ENCODE peak calls at places on chromosomes 11 and 22, in six cellular contexts. S, I, G, L, Z and E are unnamed samples.

GRCh38 chr22:41995211-41995610 is 3.4 kb upstream of the WBP2NL start:
- DNase-seq in S (no peak), I (no peak), G (no peak), L (no peak), Z (no peak), E (no peak)

GRCh38 chr11:13831707-13832106 is 130.8 kb upstream of the SPON1 start:
- DNase-seq in S (no peak), I (no peak), G (no peak), L (no peak), Z (peak; percentile 17), E (no peak)

GRCh38 chr22:40036591-40037225 is 42.0 kb downstream of the FAM83F start:
- DNase-seq in S (peak; percentile 73), I (peak; percentile 77), G (peak; percentile 77), L (peak; percentile 82), Z (peak; percentile 70), E (no peak)

GRCh38 chr11:116278076-116278475 is 494.7 kb downstream of the BUD13 start:
- DNase-seq in S (no peak), I (no peak), G (no peak), L (no peak), Z (no peak), E (no peak)

GRCh38 chr11:12029738-12030363 is 21.4 kb upstream of the DKK3 start:
- DNase-seq in S (peak; percentile 44), I (peak; percentile 55), G (no peak), L (no peak), Z (no peak), E (peak; percentile 35)

GRCh38 chr11:95451682-95452081 is 220.7 kb upstream of the SESN3 start:
- DNase-seq in S (peak; percentile 98), I (peak; percentile 70), G (no peak), L (no peak), Z (peak; percentile 62), E (no peak)

GRCh38 chr11:28798286-28798685 is 690.1 kb downstream of the METTL15 start:
- DNase-seq in S (peak; percentile 35), I (no peak), G (no peak), L (no peak), Z (peak; percentile 8), E (no peak)

GRCh38 chr11:7019500-7020182 is 505 bp downstream of the ZNF214 start:
- DNase-seq in S (no peak), I (no peak), G (peak; percentile 71), L (no peak), Z (peak; percentile 2), E (no peak)

GRCh38 chr11:132312161-132312560 is 941.7 kb downstream of the NTM start:
- DNase-seq in S (peak; percentile 79), I (peak; percentile 34), G (no peak), L (no peak), Z (peak; percentile 82), E (peak; percentile 33)

GRCh38 chr11:111378773-111379499 is at the start of gene POU2AF1:
- DNase-seq in S (peak; percentile 43), I (no peak), G (no peak), L (no peak), Z (peak; percentile 34), E (no peak)

GRCh38 chr11:66495401-66495844 is 15.0 kb upstream of the BBS1 start:
- DNase-seq in S (no peak), I (no peak), G (no peak), L (no peak), Z (no peak), E (no peak)

GRCh38 chr11:24496371-24496727 is 504 bp upstream of the LUZP2 start:
- DNase-seq in S (peak; percentile 16), I (peak; percentile 24), G (no peak), L (no peak), Z (peak; percentile 22), E (no peak)

GRCh38 chr11:9530901-9531625 is 42.4 kb upstream of the WEE1 start:
- DNase-seq in S (no peak), I (no peak), G (no peak), L (peak; percentile 33), Z (no peak), E (no peak)

GRCh38 chr11:118264568-118265470 is 722 bp upstream of the MPZL2 start:
- DNase-seq in S (no peak), I (no peak), G (no peak), L (no peak), Z (no peak), E (no peak)

GRCh38 chr11:74138572-74138971 is 32.2 kb downstream of the C2CD3 start:
- DNase-seq in S (peak; percentile 94), I (peak; percentile 91), G (no peak), L (peak; percentile 97), Z (peak; percentile 98), E (peak; percentile 87)

GRCh38 chr22:29267462-29267857 is 321 bp downstream of the RHBDD3 start:
- DNase-seq in S (no peak), I (no peak), G (no peak), L (no peak), Z (no peak), E (no peak)

GRCh38 chr22:22944268-22944985 is 56.8 kb downstream of the IGLL5 start:
- DNase-seq in S (no peak), I (no peak), G (no peak), L (no peak), Z (no peak), E (no peak)

DNA sequence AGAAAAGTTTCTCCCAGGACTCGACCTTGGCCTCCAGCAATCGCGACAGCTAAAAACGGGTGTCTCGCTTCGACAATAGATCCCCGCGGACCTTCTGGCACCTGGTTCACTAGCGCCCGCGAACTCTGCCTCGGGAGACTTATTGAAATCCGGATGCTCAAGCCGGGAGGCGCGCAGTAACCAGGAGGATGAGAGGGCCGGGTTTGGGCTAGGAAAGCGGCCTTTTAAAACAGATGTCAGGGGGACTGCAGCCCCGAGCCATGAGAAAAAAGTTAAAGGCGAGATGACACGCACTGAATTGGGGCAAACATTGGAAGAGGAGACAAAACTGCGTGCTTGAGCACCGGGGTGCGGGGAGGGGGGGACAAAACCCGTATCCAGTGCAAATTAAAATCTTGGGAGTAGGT is 637 bp upstream of the ZBTB16 start:
- DNase-seq in S (no peak), I (no peak), G (peak; percentile 82), L (no peak), Z (no peak), E (no peak)
- H3K4me3 ChIP-seq in S (no peak overlapping the region), I (no peak overlapping the region), G (peak overlapping the region; percentile 95), L (peak overlapping the region; percentile 51), Z (peak overlapping the region; percentile 45), E (no peak overlapping the region)

GRCh38 chr11:124863137-124863825 is 2.0 kb upstream of the ROBO3 start:
- DNase-seq in S (peak; percentile 44), I (peak; percentile 25), G (peak; percentile 70), L (no peak), Z (peak; percentile 8), E (peak; percentile 27)
- TF ChIP-seq CTCF in S (no peak), I (no peak), G (no peak), L (no peak), Z (no peak), E (peak; percentile 6)

GRCh38 chr11:69644962-69645675 is 4.2 kb downstream of the CCND1 start:
- DNase-seq in S (no peak), I (no peak), G (peak; percentile 61), L (no peak), Z (no peak), E (no peak)

GRCh38 chr11:69643646-69644045 is 2.7 kb downstream of the CCND1 start:
- DNase-seq in S (no peak), I (no peak), G (no peak), L (no peak), Z (no peak), E (no peak)

GRCh38 chr11:69645801-69646492 is 5.0 kb downstream of the CCND1 start:
- DNase-seq in S (no peak), I (no peak), G (no peak), L (no peak), Z (no peak), E (no peak)

GRCh38 chr11:69642913-69643632 is 2.1 kb downstream of the CCND1 start:
- DNase-seq in S (peak; percentile 78), I (peak; percentile 82), G (peak; percentile 86), L (peak; percentile 80), Z (peak; percentile 84), E (no peak)

GRCh38 chr11:69644071-69644961 is 3.4 kb downstream of the CCND1 start:
- DNase-seq in S (peak; percentile 93), I (peak; percentile 97), G (peak; percentile 86), L (peak; percentile 79), Z (peak; percentile 96), E (peak; percentile 91)
- H3K4me3 ChIP-seq in S (peak overlapping the region; percentile 98), I (peak overlapping the region; percentile 73), G (no peak overlapping the region), L (peak overlapping the region; percentile 91), Z (peak overlapping the region; percentile 36), E (peak overlapping the region; percentile 98)

GRCh38 chr22:21624120-21624879 is 5.5 kb downstream of the YDJC start:
- DNase-seq in S (peak; percentile 37), I (peak; percentile 38), G (no peak), L (peak; percentile 31), Z (no peak), E (no peak)
- TF ChIP-seq CTCF in S (peak; percentile 45), I (peak; percentile 27), G (no peak), L (peak; percentile 52), Z (peak; percentile 71), E (peak; percentile 73)

GRCh38 chr22:37147186-37147990 is 2.3 kb downstream of the IL2RB start:
- DNase-seq in S (no peak), I (no peak), G (no peak), L (no peak), Z (no peak), E (no peak)

GRCh38 chr22:37148031-37148651 is 1.6 kb downstream of the IL2RB start:
- DNase-seq in S (no peak), I (no peak), G (no peak), L (no peak), Z (no peak), E (no peak)

GRCh38 chr22:37146507-37147180 is 3.1 kb downstream of the IL2RB start:
- DNase-seq in S (no peak), I (no peak), G (no peak), L (no peak), Z (no peak), E (no peak)

GRCh38 chr22:37150701-37151100 is 985 bp upstream of the IL2RB start:
- DNase-seq in S (no peak), I (no peak), G (no peak), L (no peak), Z (no peak), E (no peak)

DNA sequence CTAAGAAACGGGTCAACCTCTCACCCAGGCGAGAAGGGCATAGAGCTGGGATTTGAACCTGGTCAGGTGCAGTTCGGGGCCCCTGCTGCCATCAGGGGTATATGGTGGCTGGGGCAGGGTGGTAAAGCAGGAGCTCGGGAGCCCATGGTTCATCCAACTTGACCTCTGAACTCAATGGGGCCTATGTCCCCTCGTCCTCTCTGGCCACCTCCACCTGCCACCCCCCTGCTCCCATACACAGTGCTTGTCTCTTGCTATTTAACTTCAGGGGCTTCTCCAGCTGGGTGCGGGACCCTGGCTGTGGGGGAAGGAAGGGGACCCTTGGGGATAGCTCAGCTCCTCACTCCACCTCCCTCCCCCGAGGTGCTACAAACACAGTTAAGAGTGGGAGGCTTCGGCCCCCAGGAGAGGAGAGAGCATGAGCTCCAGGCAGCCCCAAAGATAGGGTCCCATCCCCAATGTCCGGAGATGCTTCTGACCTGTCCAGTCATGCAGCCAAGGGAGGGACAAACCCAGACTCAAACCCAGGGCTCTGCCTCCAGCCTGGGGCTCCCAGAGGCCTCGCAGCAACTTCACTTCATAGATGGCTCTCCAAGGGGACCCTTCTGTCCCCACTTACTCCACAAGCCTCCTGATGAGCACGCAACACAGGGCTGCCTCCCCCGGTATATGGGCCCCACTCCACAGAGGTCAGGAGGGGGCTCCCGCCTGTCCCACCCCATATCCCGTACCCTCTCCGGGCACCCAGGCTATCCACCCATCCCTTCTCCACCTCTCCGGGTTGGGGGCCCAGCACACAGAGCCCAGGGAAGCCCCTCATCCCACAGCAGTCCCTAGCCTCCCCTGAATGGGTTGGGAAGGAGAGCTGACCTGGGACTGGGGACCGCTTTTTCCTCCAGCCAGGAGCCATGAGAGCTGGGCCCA is 712 bp downstream of the IL2RB start:
- DNase-seq in S (no peak), I (no peak), G (no peak), L (no peak), Z (no peak), E (no peak)
- H3K4me3 ChIP-seq in S (no peak overlapping the region), I (no peak overlapping the region), G (no peak overlapping the region), L (no peak overlapping the region), Z (no peak overlapping the region), E (no peak overlapping the region)